ENCODE peak calls at places on chromosomes 4 and X, in four cellular contexts. N, J, V and T are unnamed samples.

GRCh38 chr4:2244947-2245786 is 3.2 kb upstream of the HAUS3 start:
- DNase-seq in N (no peak), J (no peak), V (no peak), T (no peak)

GRCh38 chrX:69153060-69153730 is 12.1 kb downstream of the PJA1 start:
- DNase-seq in N (peak), J (no peak), V (no peak), T (peak)

GRCh38 chr4:80173841-80174240 is 23.5 kb upstream of the PRDM8 start:
- DNase-seq in N (peak), J (no peak), V (no peak), T (no peak)

GRCh38 chr4:7025040-7025602 is 18.1 kb upstream of the TADA2B start:
- DNase-seq in N (no peak), J (no peak), V (no peak), T (no peak)

GRCh38 chr4:107380836-107381438 is 339.1 kb downstream of the PAPSS1 start:
- DNase-seq in N (peak), J (no peak), V (no peak), T (no peak)

GRCh38 chrX:57044226-57044625 is 48.9 kb upstream of the SPIN3 start:
- DNase-seq in N (no peak), J (no peak), V (no peak), T (no peak)

GRCh38 chrX:39869846-39870601 is 227.7 kb downstream of the BCOR start:
- DNase-seq in N (peak), J (no peak), V (no peak), T (no peak)

GRCh38 chrX:140502491-140503229 is 2.2 kb downstream of the SOX3 start:
- DNase-seq in N (no peak), J (no peak), V (no peak), T (no peak)

GRCh38 chr4:151012836-151013235 is 2.2 kb downstream of the LRBA start:
- DNase-seq in N (peak), J (no peak), V (no peak), T (no peak)

GRCh38 chr4:75633846-75634245 is 3.5 kb upstream of the CDKL2 start:
- DNase-seq in N (peak), J (no peak), V (no peak), T (no peak)

GRCh38 chrX:19593684-19594083 is 78.4 kb upstream of the MAP3K15 start:
- DNase-seq in N (peak), J (peak), V (no peak), T (no peak)

GRCh38 chrX:68647156-68647957 is at the start of gene STARD8:
- DNase-seq in N (peak), J (peak), V (peak), T (no peak)

GRCh38 chr4:6854098-6854744 is 55.4 kb upstream of the TBC1D14 start:
- DNase-seq in N (no peak), J (no peak), V (no peak), T (no peak)

GRCh38 chr4:110867981-110868380 is 245.1 kb upstream of the PITX2 start:
- DNase-seq in N (no peak), J (no peak), V (no peak), T (no peak)

GRCh38 chr4:146244496-146244895 is 30.2 kb downstream of the REELD1 start:
- DNase-seq in N (no peak), J (no peak), V (no peak), T (no peak)

GRCh38 chr4:146245899-146246298 is 31.6 kb downstream of the REELD1 start:
- DNase-seq in N (no peak), J (no peak), V (no peak), T (no peak)

GRCh38 chr4:146243883-146244277 is 29.5 kb downstream of the REELD1 start:
- DNase-seq in N (no peak), J (no peak), V (no peak), T (no peak)

GRCh38 chr4:146245246-146245645 is 30.9 kb downstream of the REELD1 start:
- DNase-seq in N (peak), J (peak), V (no peak), T (no peak)

DNA sequence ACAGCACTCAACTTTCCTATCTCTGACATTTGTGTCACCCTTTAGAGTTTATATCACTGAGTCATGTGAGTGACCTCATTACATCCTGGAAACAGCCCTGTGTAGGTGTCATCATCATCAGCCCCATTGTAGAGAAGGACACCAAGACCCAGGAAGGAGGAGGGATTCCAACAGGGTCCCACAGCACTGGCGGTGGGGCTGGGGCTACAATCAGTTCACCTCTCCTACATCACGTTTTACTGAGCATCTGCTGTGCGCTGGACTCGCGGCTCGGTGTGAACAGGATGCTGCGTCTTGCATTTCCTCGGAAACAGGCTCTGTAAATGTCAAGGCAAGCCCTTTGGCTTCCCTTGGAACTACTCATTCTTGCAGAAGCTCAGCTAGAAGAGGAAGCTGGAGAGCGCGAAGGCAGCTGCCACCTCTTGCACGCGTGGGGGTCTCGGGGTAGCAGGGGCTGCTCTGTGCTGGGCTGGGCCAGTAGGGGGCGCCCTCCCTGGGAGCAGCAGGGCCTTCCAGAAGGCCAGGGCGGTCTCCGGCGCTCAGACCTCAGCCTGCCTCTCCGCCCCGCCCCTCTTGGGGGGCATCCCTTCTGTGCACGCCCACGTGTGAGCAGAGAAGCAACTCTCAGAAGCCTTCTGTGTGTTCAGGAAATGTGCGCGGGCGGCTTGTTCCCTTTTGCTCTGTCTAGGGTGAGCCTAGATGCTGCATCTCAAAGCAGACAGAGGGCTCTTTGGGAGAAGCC is 29.0 kb downstream of the REELD1 start:
- DNase-seq in N (peak), J (no peak), V (peak), T (no peak)
- TF ChIP-seq CTCF in N (no peak), J (peak), V (peak), T (peak)

GRCh38 chr4:91114386-91114785 is 987.2 kb downstream of the CCSER1 start:
- DNase-seq in N (no peak), J (no peak), V (no peak), T (no peak)

GRCh38 chr4:91116861-91117260 is 989.7 kb downstream of the CCSER1 start:
- DNase-seq in N (no peak), J (no peak), V (no peak), T (no peak)

GRCh38 chr4:91108751-91109150 is 981.6 kb downstream of the CCSER1 start:
- DNase-seq in N (no peak), J (no peak), V (no peak), T (no peak)

GRCh38 chr4:91111556-91111955 is 984.4 kb downstream of the CCSER1 start:
- DNase-seq in N (no peak), J (no peak), V (no peak), T (no peak)

GRCh38 chr4:91113130-91113706 is 986.0 kb downstream of the CCSER1 start:
- DNase-seq in N (peak), J (no peak), V (no peak), T (no peak)
- TF ChIP-seq CTCF in N (peak), J (peak), V (peak), T (peak)

GRCh38 chr4:29081230-29081955 is 1638.8 kb upstream of the PCDH7 start:
- DNase-seq in N (no peak), J (no peak), V (no peak), T (no peak)
- TF ChIP-seq CTCF in N (peak), J (no peak), V (no peak), T (peak)

GRCh38 chr4:164718817-164719216 is 35.1 kb upstream of the SMIM31 start:
- DNase-seq in N (no peak), J (no peak), V (no peak), T (no peak)

GRCh38 chr4:164716901-164717300 is 37.0 kb upstream of the SMIM31 start:
- DNase-seq in N (no peak), J (no peak), V (no peak), T (no peak)
- TF ChIP-seq CTCF in N (no peak), J (no peak), V (no peak), T (peak)

GRCh38 chr4:83993774-83994173 is 457.9 kb downstream of the GPAT3 start:
- DNase-seq in N (peak), J (peak), V (no peak), T (no peak)
- TF ChIP-seq CTCF in N (peak), J (peak), V (no peak), T (peak)

GRCh38 chr4:73451404-73451803 is 15.4 kb downstream of the AFP start:
- DNase-seq in N (peak), J (no peak), V (no peak), T (no peak)

GRCh38 chr4:73454920-73455319 is 18.9 kb downstream of the AFP start:
- DNase-seq in N (no peak), J (no peak), V (no peak), T (no peak)

GRCh38 chr4:73452953-73453700 is 17.1 kb downstream of the AFP start:
- DNase-seq in N (no peak), J (no peak), V (no peak), T (no peak)

GRCh38 chr4:73451978-73452747 is 16.1 kb downstream of the AFP start:
- DNase-seq in N (peak), J (no peak), V (no peak), T (no peak)

GRCh38 chr4:73453701-73454005 is 17.6 kb downstream of the AFP start:
- DNase-seq in N (no peak), J (no peak), V (no peak), T (no peak)
- TF ChIP-seq CTCF in N (no peak), J (no peak), V (no peak), T (no peak)

GRCh38 chr4:94591289-94591688 is 139.5 kb downstream of the PDLIM5 start:
- DNase-seq in N (no peak), J (no peak), V (no peak), T (no peak)

GRCh38 chr4:94590493-94590892 is 138.8 kb downstream of the PDLIM5 start:
- DNase-seq in N (no peak), J (no peak), V (no peak), T (no peak)

GRCh38 chr4:94595013-94595412 is 143.3 kb downstream of the PDLIM5 start:
- DNase-seq in N (no peak), J (no peak), V (no peak), T (no peak)

GRCh38 chr4:94598758-94599157 is 147.0 kb downstream of the PDLIM5 start:
- DNase-seq in N (no peak), J (no peak), V (no peak), T (no peak)

DNA sequence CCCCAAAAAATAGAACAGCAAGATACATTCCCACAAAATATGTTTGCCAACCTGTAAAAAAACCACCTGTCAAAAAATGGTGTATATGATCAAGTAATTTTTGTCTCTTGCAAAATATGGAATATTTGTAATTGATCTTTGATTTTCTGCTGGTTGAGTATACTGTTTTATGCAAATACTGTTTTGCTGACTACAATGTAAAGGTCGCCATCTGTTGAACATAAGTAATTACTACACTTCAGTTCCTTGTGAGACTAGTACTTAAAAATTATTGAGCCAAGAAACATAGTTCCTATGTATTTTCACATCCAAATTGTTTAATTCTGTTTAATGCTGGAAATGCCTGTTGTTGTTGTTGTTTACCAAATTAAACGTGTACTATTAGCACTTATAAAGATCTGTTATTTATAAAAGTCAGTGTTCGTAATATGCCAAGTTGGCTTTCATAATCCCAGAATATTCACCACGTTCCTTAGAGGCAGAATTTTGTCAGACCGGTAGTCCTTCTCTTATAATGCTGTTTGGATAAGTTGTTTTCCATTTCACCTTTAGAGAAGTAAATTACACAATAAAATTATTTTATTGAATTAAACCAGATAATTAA is 144.2 kb downstream of the PDLIM5 start:
- DNase-seq in N (peak), J (no peak), V (no peak), T (no peak)
- TF ChIP-seq CTCF in N (peak), J (peak), V (peak), T (peak)

GRCh38 chr4:113636877-113637276 is 124.7 kb downstream of the CAMK2D start:
- DNase-seq in N (peak), J (no peak), V (no peak), T (no peak)

GRCh38 chr4:113641025-113641431 is 120.5 kb downstream of the CAMK2D start:
- DNase-seq in N (no peak), J (no peak), V (no peak), T (no peak)

GRCh38 chr4:113637363-113637762 is 124.2 kb downstream of the CAMK2D start:
- DNase-seq in N (no peak), J (no peak), V (no peak), T (no peak)

GRCh38 chr4:113637823-113638691 is 123.5 kb downstream of the CAMK2D start:
- DNase-seq in N (no peak), J (no peak), V (no peak), T (no peak)

GRCh38 chr4:113639311-113639710 is 122.2 kb downstream of the CAMK2D start:
- DNase-seq in N (no peak), J (no peak), V (no peak), T (no peak)
- TF ChIP-seq CTCF in N (no peak), J (no peak), V (no peak), T (no peak)

GRCh38 chr4:74531952-74532794 is 87.2 kb downstream of the AREG start:
- DNase-seq in N (peak), J (peak), V (no peak), T (no peak)
- TF ChIP-seq CTCF in N (peak), J (peak), V (peak), T (peak)

DNA sequence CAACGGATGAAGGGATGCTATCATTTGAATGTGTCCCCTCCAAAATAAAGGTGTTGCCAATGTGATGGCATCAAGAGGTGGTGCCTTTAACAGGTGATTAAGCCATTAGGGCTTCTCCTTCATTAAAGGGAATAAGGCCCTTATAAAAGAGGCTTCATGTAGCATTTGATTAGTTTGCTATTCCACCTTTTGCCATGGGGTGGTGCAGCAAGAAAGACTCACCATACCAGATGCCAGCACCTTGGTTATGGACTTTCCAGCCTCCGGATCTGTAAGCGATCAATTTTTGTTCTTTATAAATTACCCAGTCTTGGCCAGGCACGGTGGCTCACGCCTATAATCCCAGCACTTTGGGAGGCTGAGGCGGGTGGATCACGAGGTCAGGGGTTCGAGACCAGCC is 7.9 kb upstream of the SLC25A43 start:
- DNase-seq in N (peak), J (peak), V (no peak), T (no peak)
- TF ChIP-seq CTCF in N (peak), J (no peak), V (peak), T (no peak)